ENCODE peak calls at places on chromosomes 11 and 22, in six cellular contexts. G is stimulated activated CD8-positive, alpha-beta memory T cell treated with anti-CD3 and anti-CD28 coated beads, Interleukin-2, amount 100 ng/mL, for 1 hour; W is left colon; T is NB4; I is nucleus accumbens; K is activated CD4-positive, alpha-beta T cell treated with anti-CD3 and anti-CD28 coated beads for 36 hours. H is an unnamed sample.
A peak's percentile ranks its signal among the peaks of the same experiment; 100 is the strongest.

GRCh38 chr11:14320020-14320419 is 39.0 kb downstream of the RRAS2 start:
- DNase-seq in T (no peak), W (no peak), K (peak; percentile 52), G (peak; percentile 8), I (no peak), H (peak; percentile 59)

GRCh38 chr22:40178417-40179409 is 988 bp downstream of the TNRC6B start:
- DNase-seq in W (no peak), I (no peak), T (peak; percentile 75), G (no peak), K (peak; percentile 71), H (peak; percentile 27)

GRCh38 chr11:66454253-66454652 is 12.5 kb upstream of the PELI3 start:
- DNase-seq in I (no peak), T (no peak), W (no peak), K (no peak), G (no peak), H (no peak)

GRCh38 chr11:120985718-120986569 is 38.0 kb upstream of the TBCEL start:
- DNase-seq in G (no peak), K (peak; percentile 63), T (peak; percentile 58), W (peak; percentile 28), I (no peak), H (peak; percentile 28)

GRCh38 chr11:118306556-118306955 is 2.0 kb downstream of the CD3E start:
- DNase-seq in W (no peak), K (peak; percentile 77), T (no peak), I (no peak), G (no peak), H (no peak)

GRCh38 chr11:46006418-46007070 is 84.1 kb downstream of the LARGE2 start:
- DNase-seq in K (peak; percentile 16), W (no peak), T (peak; percentile 76), G (no peak), I (no peak), H (peak; percentile 45)

GRCh38 chr22:43308451-43309235 is 34.5 kb downstream of the SCUBE1 start:
- DNase-seq in T (no peak), W (no peak), K (no peak), G (no peak), I (no peak), H (no peak)

GRCh38 chr22:25475554-25476022 is 88.9 kb upstream of the GRK3 start:
- DNase-seq in T (no peak), I (no peak), G (no peak), W (no peak), K (no peak), H (no peak)

GRCh38 chr11:58616594-58616993 is 5.9 kb upstream of the CNTF start:
- DNase-seq in G (no peak), I (no peak), T (no peak), K (no peak), W (no peak), H (no peak)

GRCh38 chr11:106398396-106399074 is 321.1 kb downstream of the AASDHPPT start:
- DNase-seq in I (no peak), W (no peak), T (no peak), K (no peak), G (no peak), H (no peak)

GRCh38 chr11:100593321-100593720 is 93.8 kb upstream of the ARHGAP42 start:
- DNase-seq in W (no peak), I (no peak), K (no peak), G (no peak), T (no peak), H (no peak)

GRCh38 chr11:31030375-31030774 is 339.2 kb downstream of the DCDC1 start:
- DNase-seq in W (no peak), G (no peak), T (no peak), K (no peak), I (no peak), H (no peak)

GRCh38 chr11:74641905-74642304 is 49.5 kb downstream of the POLD3 start:
- DNase-seq in W (no peak), I (no peak), T (no peak), K (no peak), G (no peak), H (no peak)

GRCh38 chr11:13269775-13270174 is 7.8 kb upstream of the BMAL1 start:
- DNase-seq in G (no peak), I (no peak), K (no peak), W (no peak), T (no peak), H (no peak)

GRCh38 chr22:22921575-22921974 is 34.0 kb downstream of the IGLL5 start:
- DNase-seq in G (no peak), W (no peak), I (no peak), K (no peak), T (no peak), H (no peak)

GRCh38 chr11:20973959-20974358 is 304.6 kb downstream of the NELL1 start:
- DNase-seq in K (no peak), G (no peak), T (no peak), W (no peak), I (no peak), H (no peak)

GRCh38 chr11:76860539-76861475 is at the start of gene ACER3:
- DNase-seq in G (peak; percentile 70), I (peak; percentile 69), W (peak; percentile 90), T (peak; percentile 95), K (peak; percentile 94), H (peak; percentile 55)

GRCh38 chr11:10307411-10308207 is 2.7 kb downstream of the ADM start:
- DNase-seq in G (peak; percentile 53), T (peak; percentile 95), K (peak; percentile 95), I (peak; percentile 84), W (peak; percentile 84), H (peak; percentile 80)

GRCh38 chr22:20549232-20549841 is 41.9 kb downstream of the MED15 start:
- DNase-seq in W (no peak), T (no peak), G (no peak), K (peak; percentile 67), I (no peak), H (peak; percentile 75)

GRCh38 chr22:20155330-20156041 is 4.6 kb upstream of the CCDC188 start:
- DNase-seq in I (peak; percentile 12), K (no peak), W (peak; percentile 43), T (peak; percentile 69), G (no peak), H (no peak)

GRCh38 chr11:69950120-69950519 is 128.0 kb upstream of the ANO1 start:
- DNase-seq in K (peak; percentile 69), W (no peak), I (no peak), T (peak; percentile 59), G (no peak), H (no peak)

GRCh38 chr11:64385953-64386704 is 27.2 kb downstream of the RPS6KA4 start:
- DNase-seq in K (peak; percentile 22), T (peak; percentile 88), I (no peak), W (no peak), G (no peak), H (peak; percentile 24)

GRCh38 chr11:77517753-77518152 is 43.9 kb upstream of the PAK1 start:
- DNase-seq in T (no peak), K (no peak), G (no peak), W (no peak), I (no peak), H (no peak)

GRCh38 chr11:43985386-43985752 is 42.9 kb downstream of the C11orf96 start:
- DNase-seq in I (no peak), W (no peak), T (no peak), G (no peak), K (no peak), H (no peak)

GRCh38 chr11:115892016-115892415 is 387.8 kb upstream of the CADM1 start:
- DNase-seq in G (no peak), W (no peak), I (no peak), T (no peak), K (no peak), H (no peak)

GRCh38 chr22:26461188-26461810 is 22.3 kb downstream of the HPS4 start:
- DNase-seq in T (peak; percentile 53), K (peak; percentile 61), G (no peak), I (no peak), W (peak; percentile 31), H (no peak)

GRCh38 chr11:20529757-20530156 is 69.7 kb upstream of the SLC6A5 start:
- DNase-seq in I (no peak), K (no peak), W (no peak), G (no peak), T (no peak), H (no peak)

GRCh38 chr11:60064115-60064514 is 7.7 kb downstream of the MS4A3 start:
- DNase-seq in W (no peak), I (no peak), G (no peak), T (peak; percentile 70), K (no peak), H (no peak)

GRCh38 chr22:46851311-46851710 is 88.9 kb downstream of the TBC1D22A start:
- DNase-seq in I (no peak), T (no peak), G (no peak), W (no peak), K (no peak), H (no peak)

GRCh38 chr11:78038697-78039313 is 15.7 kb upstream of the KCTD14 start:
- DNase-seq in I (no peak), W (peak; percentile 79), G (no peak), K (no peak), T (no peak), H (no peak)

GRCh38 chr22:32482708-32483107 is 8.1 kb downstream of the FBXO7 start:
- DNase-seq in K (peak; percentile 61), G (no peak), I (no peak), T (no peak), W (no peak), H (no peak)

GRCh38 chr22:36409911-36410756 is 22.4 kb upstream of the MYH9 start:
- DNase-seq in I (no peak), G (no peak), T (no peak), W (peak; percentile 98), K (peak; percentile 82), H (peak; percentile 69)

GRCh38 chr11:27471067-27471587 is 1.5 kb downstream of the LGR4 start:
- DNase-seq in G (no peak), K (no peak), W (no peak), T (peak; percentile 61), I (no peak), H (no peak)

GRCh38 chr22:27986459-27986858 is 67.4 kb upstream of the PITPNB start:
- DNase-seq in I (no peak), G (no peak), T (peak; percentile 55), W (no peak), K (no peak), H (no peak)

GRCh38 chr11:116590844-116591575 is 181.8 kb downstream of the BUD13 start:
- DNase-seq in W (no peak), K (no peak), I (no peak), G (no peak), T (no peak), H (no peak)

GRCh38 chr22:32706149-32706548 is 95.4 kb upstream of the TIMP3 start:
- DNase-seq in T (no peak), G (no peak), I (no peak), W (no peak), K (no peak), H (no peak)

H was measured in central memory CD4-positive, alpha-beta T cell.